ENCODE peak calls at places on chromosomes 5 and 9, in ten cellular contexts. P, N, J, A, Q, I, X, K, H and E are unnamed samples.

GRCh38 chr9:129628709-129629108 is 2.7 kb downstream of the NTMT1 start:
- DNase-seq in H (no peak), A (no peak), J (no peak), K (no peak), Q (no peak), P (no peak), I (no peak), N (no peak), X (no peak), E (no peak)

GRCh38 chr9:122126340-122127333 is 32.9 kb downstream of the NDUFA8 start:
- DNase-seq in X (no peak), I (no peak), H (no peak), Q (no peak), K (peak; percentile 5), A (no peak), J (no peak), P (no peak), N (no peak), E (no peak)

GRCh38 chr5:159593518-159594073 is 263.3 kb upstream of the IL12B start:
- DNase-seq in I (no peak), H (no peak), P (no peak), Q (no peak), K (no peak), J (no peak), X (no peak), A (no peak), N (no peak), E (no peak)

GRCh38 chr5:25763781-25764180 is 1119.0 kb upstream of the CDH10 start:
- DNase-seq in Q (no peak), A (no peak), H (no peak), X (no peak), K (no peak), N (no peak), J (no peak), I (no peak), P (no peak), E (no peak)

GRCh38 chr9:88965473-88965872 is 25.8 kb upstream of the S1PR3 start:
- DNase-seq in X (no peak), I (no peak), N (no peak), Q (no peak), H (no peak), J (no peak), P (no peak), K (no peak), A (no peak), E (no peak)

GRCh38 chr9:99019523-99020331 is 76.0 kb downstream of the COL15A1 start:
- DNase-seq in P (no peak), Q (no peak), H (no peak), A (peak; percentile 46), I (no peak), N (no peak), K (peak; percentile 96), X (peak; percentile 51), J (peak; percentile 87), E (peak; percentile 94)

GRCh38 chr5:87169300-87169991 is 98.2 kb upstream of the RASA1 start:
- DNase-seq in I (no peak), H (no peak), Q (no peak), A (no peak), X (peak; percentile 4), P (no peak), J (peak; percentile 41), K (no peak), N (no peak), E (no peak)

GRCh38 chr5:179553875-179554274 is 3.5 kb downstream of the RUFY1 start:
- DNase-seq in K (peak; percentile 65), J (peak; percentile 54), N (no peak), X (peak; percentile 46), Q (peak; percentile 88), P (no peak), H (no peak), I (no peak), A (no peak), E (no peak)

GRCh38 chr9:19456996-19457693 is 48.3 kb downstream of the ACER2 start:
- DNase-seq in N (peak; percentile 87), I (peak; percentile 45), H (peak; percentile 78), Q (peak; percentile 94), K (peak; percentile 79), P (peak; percentile 83), A (peak; percentile 86), J (peak; percentile 67), X (peak; percentile 80), E (peak; percentile 61)

GRCh38 chr9:98541684-98542230 is 167.0 kb downstream of the GABBR2 start:
- DNase-seq in I (no peak), N (no peak), H (no peak), J (no peak), A (no peak), Q (no peak), P (no peak), K (no peak), X (no peak), E (no peak)

GRCh38 chr5:78569441-78569840 is 79.1 kb downstream of the LHFPL2 start:
- DNase-seq in I (no peak), K (peak; percentile 87), H (no peak), N (peak; percentile 47), X (peak; percentile 73), P (peak; percentile 90), Q (no peak), A (no peak), J (peak; percentile 83), E (peak; percentile 83)

GRCh38 chr9:121463026-121463827 is 36.4 kb downstream of the GGTA1 start:
- DNase-seq in N (peak; percentile 73), K (no peak), A (no peak), P (no peak), H (peak; percentile 22), Q (peak; percentile 61), J (peak; percentile 14), I (no peak), X (peak; percentile 54), E (no peak)

GRCh38 chr5:173563246-173563645 is 53.2 kb downstream of the BOD1 start:
- DNase-seq in I (no peak), P (no peak), N (no peak), A (no peak), K (no peak), Q (no peak), X (no peak), J (no peak), H (no peak), E (no peak)